ENCODE peak calls at places on chromosomes 4 and X, in six cellular contexts. L is GM12878, A is K562, Y is GM12891, M is HepG2, H is H1. D is an unnamed sample.

GRCh38 chr4:60744767-60745166 is 455.4 kb upstream of the ADGRL3 start:
- DNase-seq in M (no peak), A (no peak), H (peak), L (no peak), Y (no peak), D (no peak)

GRCh38 chrX:100263650-100264049 is 146.4 kb downstream of the PCDH19 start:
- DNase-seq in H (no peak), L (no peak), A (no peak), M (no peak), Y (no peak), D (no peak)

GRCh38 chr4:956531-957230 is 16.7 kb downstream of the DGKQ start:
- DNase-seq in L (no peak), Y (no peak), H (no peak), M (no peak), A (no peak), D (peak)

GRCh38 chr4:189979196-189980047 is 38.8 kb downstream of the FRG1 start:
- DNase-seq in Y (no peak), A (no peak), H (no peak), L (no peak), M (no peak), D (no peak)

GRCh38 chr4:127045872-127046271 is 586.9 kb upstream of the INTU start:
- DNase-seq in Y (no peak), M (no peak), H (no peak), A (no peak), L (no peak), D (no peak)

GRCh38 chr4:113145519-113146291 is 96.3 kb downstream of the ANK2 start:
- DNase-seq in A (no peak), H (peak), L (no peak), M (peak), Y (no peak), D (no peak)

GRCh38 chrX:7045238-7045955 is 102.1 kb upstream of the STS start:
- DNase-seq in L (no peak), M (no peak), H (no peak), Y (no peak), A (no peak), D (no peak)

GRCh38 chr4:134024251-134024650 is 177.3 kb downstream of the PABPC4L start:
- DNase-seq in Y (no peak), H (no peak), M (peak), A (no peak), L (no peak), D (no peak)

GRCh38 chr4:133493776-133494175 is 344.7 kb downstream of the PCDH10 start:
- DNase-seq in Y (no peak), L (no peak), A (no peak), M (no peak), H (no peak), D (no peak)

GRCh38 chr4:85842540-85842939 is 367.6 kb downstream of the ARHGAP24 start:
- DNase-seq in L (no peak), A (no peak), Y (no peak), M (no peak), H (no peak), D (no peak)

GRCh38 chr4:130699004-130699403 is 1603.1 kb downstream of the C4orf33 start:
- DNase-seq in A (no peak), Y (no peak), M (no peak), H (no peak), L (no peak), D (no peak)

GRCh38 chrX:153395613-153396319 is 5.4 kb downstream of the PNMA6E start:
- DNase-seq in L (no peak), M (no peak), A (no peak), Y (no peak), H (no peak), D (no peak)

GRCh38 chr4:175874290-175874689 is 62.2 kb upstream of the GPM6A start:
- DNase-seq in H (no peak), M (no peak), A (no peak), L (no peak), Y (no peak), D (no peak)

GRCh38 chr4:26420438-26420837 is 69.8 kb downstream of the CCKAR start:
- DNase-seq in Y (no peak), A (no peak), H (no peak), L (no peak), M (no peak), D (no peak)

GRCh38 chrX:41718481-41719245 is 5.3 kb upstream of the GPR82 start:
- DNase-seq in H (peak), M (peak), A (no peak), L (no peak), Y (no peak), D (no peak)

GRCh38 chr4:159219862-159220261 is 117.0 kb downstream of the RAPGEF2 start:
- DNase-seq in M (no peak), L (no peak), H (no peak), A (no peak), Y (no peak), D (no peak)

GRCh38 chr4:176838611-176839411 is 46.1 kb upstream of the VEGFC start:
- DNase-seq in H (no peak), Y (no peak), L (no peak), A (no peak), M (no peak), D (no peak)

GRCh38 chrX:132774312-132774711 is 184.1 kb downstream of the HS6ST2 start:
- DNase-seq in Y (no peak), L (no peak), H (no peak), M (no peak), A (no peak), D (no peak)

GRCh38 chr4:33160126-33160525 is 2440.0 kb downstream of the PCDH7 start:
- DNase-seq in M (no peak), L (no peak), H (no peak), Y (no peak), A (no peak), D (no peak)

GRCh38 chr4:55308071-55308470 is 38.0 kb upstream of the SRD5A3 start:
- DNase-seq in H (no peak), M (no peak), A (no peak), Y (no peak), L (no peak), D (no peak)

GRCh38 chr4:10746371-10747143 is 62.0 kb upstream of the CLNK start:
- DNase-seq in M (no peak), H (no peak), L (no peak), Y (no peak), A (no peak), D (no peak)

GRCh38 chrX:39636481-39636880 is 461.3 kb downstream of the BCOR start:
- DNase-seq in A (no peak), Y (no peak), H (no peak), M (no peak), L (no peak), D (no peak)

GRCh38 chr4:97670703-97671269 is 472.5 kb downstream of the STPG2 start:
- DNase-seq in H (no peak), A (no peak), M (no peak), L (no peak), Y (no peak), D (no peak)

GRCh38 chr4:54708339-54709279 is 50.9 kb downstream of the KIT start:
- DNase-seq in M (no peak), A (no peak), L (no peak), H (no peak), Y (no peak), D (no peak)

GRCh38 chr4:25862411-25863346 is at the start of gene SEL1L3:
- DNase-seq in L (no peak), M (no peak), H (peak), Y (peak), A (peak), D (peak)

GRCh38 chrX:134898450-134898849 is 92.3 kb upstream of the SMIM10 start:
- DNase-seq in Y (no peak), A (no peak), H (no peak), M (no peak), L (no peak), D (no peak)

GRCh38 chrX:66408507-66408906 is 230.4 kb downstream of the EDA2R start:
- DNase-seq in M (no peak), A (peak), H (no peak), Y (no peak), L (peak), D (no peak)

GRCh38 chr4:3108211-3108610 is 33.7 kb downstream of the HTT start:
- DNase-seq in M (no peak), L (no peak), A (no peak), Y (no peak), H (no peak), D (no peak)

GRCh38 chr4:3112241-3112978 is 37.9 kb downstream of the HTT start:
- DNase-seq in M (no peak), L (no peak), Y (no peak), H (no peak), A (no peak), D (no peak)

GRCh38 chr4:3111461-3111860 is 37.0 kb downstream of the HTT start:
- DNase-seq in A (no peak), M (no peak), L (no peak), Y (no peak), H (no peak), D (no peak)

GRCh38 chr4:3107271-3108185 is 33.0 kb downstream of the HTT start:
- DNase-seq in Y (no peak), H (no peak), L (no peak), M (no peak), A (no peak), D (no peak)

GRCh38 chr4:3106339-3107186 is 32.1 kb downstream of the HTT start:
- DNase-seq in L (peak), Y (peak), H (peak), A (peak), M (peak), D (peak)
- TF ChIP-seq POLR2AphosphoS5 in L (no peak), Y (no peak), H (no peak), A (no peak), M (no peak), D (no peak)

GRCh38 chrX:44484607-44485146 is 58.0 kb downstream of the FUNDC1 start:
- DNase-seq in H (no peak), L (no peak), Y (no peak), M (no peak), A (peak), D (no peak)
- TF ChIP-seq POLR2A in H (no peak), L (no peak), Y (no peak), M (no peak), A (peak), D (no peak)

GRCh38 chr4:6909970-6910339 is 329 bp downstream of the TBC1D14 start:
- DNase-seq in A (no peak), M (no peak), H (no peak), L (no peak), Y (peak), D (peak)

GRCh38 chr4:6912412-6912811 is 2.8 kb downstream of the TBC1D14 start:
- DNase-seq in H (no peak), Y (no peak), M (no peak), A (no peak), L (no peak), D (no peak)

GRCh38 chr4:6910340-6910959 is 824 bp downstream of the TBC1D14 start:
- DNase-seq in Y (no peak), L (no peak), H (no peak), M (no peak), A (peak), D (no peak)

GRCh38 chr4:6909113-6909969 is at the start of gene TBC1D14:
- DNase-seq in A (peak), H (no peak), Y (peak), M (peak), L (no peak), D (peak)

DNA sequence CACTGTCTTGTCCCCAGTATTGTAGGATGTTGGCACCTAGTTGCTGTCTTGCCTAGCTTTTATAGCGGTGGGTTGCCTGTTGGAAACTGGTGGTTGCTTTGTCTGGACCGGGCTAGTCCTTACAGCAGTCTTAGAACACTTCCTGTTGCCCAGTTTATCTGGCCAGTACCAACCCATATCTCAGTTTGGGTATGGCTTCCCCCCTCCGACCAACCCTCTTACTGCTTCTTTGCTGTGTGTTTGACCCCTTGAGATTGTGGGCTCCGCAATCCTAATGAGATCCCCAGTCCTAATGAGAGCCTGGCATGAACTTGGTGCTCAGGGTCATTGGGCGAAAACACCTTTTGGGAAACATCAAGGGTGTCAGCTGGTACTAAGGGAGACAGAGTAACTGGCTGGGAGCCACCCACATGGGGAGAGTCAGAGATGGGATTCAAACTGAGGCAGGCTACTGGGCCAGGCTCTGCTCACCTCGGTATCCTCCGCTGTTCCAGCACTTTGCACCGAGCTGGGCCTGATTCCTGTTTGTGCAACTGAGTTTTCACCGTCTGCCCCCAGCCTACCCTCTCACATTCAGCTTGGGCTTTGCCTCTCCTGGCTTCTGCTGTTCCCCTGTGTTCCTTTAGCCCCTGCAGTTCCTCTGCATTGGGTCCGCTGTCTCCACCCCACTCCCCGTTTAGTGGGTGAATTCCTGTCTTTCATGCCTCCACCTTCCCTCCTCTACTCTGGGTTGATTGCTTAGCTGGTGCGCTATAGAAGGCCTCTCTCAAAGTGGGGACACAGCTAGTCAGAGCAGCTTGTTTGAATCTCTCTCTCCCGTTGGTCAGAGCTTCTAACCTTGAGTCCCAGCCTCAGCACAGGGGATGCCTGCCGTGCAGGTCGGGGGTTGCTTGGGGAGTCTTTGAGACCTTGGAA is 1.6 kb downstream of the TBC1D14 start:
- DNase-seq in H (no peak), Y (no peak), L (no peak), M (no peak), A (no peak), D (no peak)
- TF ChIP-seq TAF1 in H (no peak), Y (no peak), L (no peak), M (no peak), A (no peak), D (no peak)

GRCh38 chr4:24476209-24476781 is 108.1 kb downstream of the DHX15 start:
- DNase-seq in M (no peak), A (peak), H (no peak), Y (no peak), L (no peak), D (no peak)
- TF ChIP-seq POLR2AphosphoS5 in M (no peak), A (no peak), H (no peak), Y (no peak), L (no peak), D (no peak)

GRCh38 chr4:139555073-139555704 is 830 bp downstream of the SETD7 start:
- DNase-seq in H (no peak), M (no peak), L (no peak), Y (peak), A (peak), D (peak)
- TF ChIP-seq POLR2A in H (no peak), M (no peak), L (peak), Y (no peak), A (no peak), D (no peak)

GRCh38 chrX:49876750-49877149 is 2.5 kb upstream of the USP27X start:
- DNase-seq in Y (peak), M (peak), L (no peak), H (no peak), A (peak), D (peak)
- TF ChIP-seq TAF1 in Y (no peak), M (no peak), L (no peak), H (no peak), A (no peak), D (no peak)

GRCh38 chr4:41160856-41161255 is 53.5 kb downstream of the APBB2 start:
- DNase-seq in Y (no peak), M (no peak), L (no peak), H (no peak), A (no peak), D (no peak)
- TF ChIP-seq POLR2AphosphoS5 in Y (no peak), M (no peak), L (no peak), H (no peak), A (no peak), D (no peak)

GRCh38 chrX:81206471-81206870 is 4.6 kb downstream of the SH3BGRL start:
- DNase-seq in Y (no peak), H (no peak), L (no peak), M (no peak), A (no peak), D (no peak)

GRCh38 chrX:81202413-81202794 is 502 bp downstream of the SH3BGRL start:
- DNase-seq in H (no peak), A (no peak), L (no peak), Y (no peak), M (no peak), D (no peak)

GRCh38 chrX:81202989-81203388 is 1.1 kb downstream of the SH3BGRL start:
- DNase-seq in H (no peak), M (no peak), L (no peak), Y (no peak), A (no peak), D (no peak)

GRCh38 chrX:81201692-81202412 is at the start of the genes HMGN5 and SH3BGRL:
- DNase-seq in M (peak), L (peak), Y (no peak), H (peak), A (peak), D (peak)
- TF ChIP-seq POLR2A in M (peak), L (peak), Y (peak), H (peak), A (peak), D (no peak)

GRCh38 chr4:62940229-62940628 is 1469.0 kb downstream of the TECRL start:
- DNase-seq in L (no peak), A (no peak), Y (no peak), M (peak), H (no peak), D (no peak)
- TF ChIP-seq TAF1 in L (no peak), A (no peak), Y (no peak), M (no peak), H (no peak), D (no peak)